ENCODE peak calls at places on chromosomes 3 and 15, in seven cellular contexts. K is astrocyte of the spinal cord; D is activated CD8-positive, alpha-beta memory T cell treated with anti-CD3 and anti-CD28 coated beads for 48 hours; C is ovary; B is COLO829; I is GM13976; H is NCI-H1092 treated with DMSO at 0.1 percent for 48 hours. Y is an unnamed sample.
A peak's percentile ranks its signal among the peaks of the same experiment; 100 is the strongest.

GRCh38 chr3:78741066-78741645 is 1026.6 kb downstream of the ROBO1 start:
- DNase-seq in D (no peak), K (no peak), C (no peak), B (no peak), I (no peak), H (no peak), Y (no peak)

GRCh38 chr15:64105113-64105704 is 9.4 kb downstream of the SNX1 start:
- DNase-seq in C (peak; percentile 64), B (no peak), K (no peak), I (no peak), D (no peak), H (no peak), Y (no peak)

GRCh38 chr15:64634576-64635485 is 140.6 kb downstream of the RBPMS2 start:
- DNase-seq in I (no peak), C (no peak), K (peak; percentile 67), B (no peak), D (no peak), H (peak; percentile 39), Y (no peak)

GRCh38 chr15:41417418-41417811 is 520 bp downstream of the RTF1 start:
- DNase-seq in H (no peak), K (peak; percentile 18), B (no peak), C (no peak), D (no peak), I (no peak), Y (no peak)

GRCh38 chr3:129625071-129625874 is 18.8 kb upstream of the PLXND1 start:
- DNase-seq in H (no peak), K (no peak), I (peak; percentile 32), C (peak; percentile 22), B (no peak), D (no peak), Y (no peak)

GRCh38 chr3:141642215-141642614 is 95.9 kb upstream of the RNF7 start:
- DNase-seq in K (no peak), H (no peak), D (no peak), C (no peak), B (no peak), I (no peak), Y (no peak)

GRCh38 chr3:43210049-43211027 is 76.0 kb upstream of the SNRK start:
- DNase-seq in B (no peak), D (no peak), I (no peak), C (no peak), H (no peak), K (no peak), Y (no peak)

GRCh38 chr3:101017048-101017447 is 23.8 kb upstream of the ABI3BP start:
- DNase-seq in H (no peak), B (peak; percentile 83), K (peak; percentile 29), D (no peak), I (no peak), C (no peak), Y (no peak)

GRCh38 chr3:63556401-63556800 is 96.1 kb upstream of the SNTN start:
- DNase-seq in H (no peak), I (no peak), B (no peak), C (no peak), K (no peak), D (no peak), Y (no peak)

GRCh38 chr3:191255156-191255555 is 56.1 kb downstream of the OSTN start:
- DNase-seq in I (no peak), C (no peak), B (no peak), D (no peak), H (no peak), K (no peak), Y (no peak)

GRCh38 chr3:106943071-106943470 is 434.2 kb upstream of the CCDC54 start:
- DNase-seq in I (no peak), C (no peak), D (no peak), H (no peak), K (no peak), B (no peak), Y (no peak)

GRCh38 chr3:151923901-151924300 is 50.5 kb downstream of the SUCNR1 start:
- DNase-seq in B (peak; percentile 52), H (no peak), I (no peak), D (no peak), K (peak; percentile 27), C (no peak), Y (no peak)

GRCh38 chr3:38374221-38374620 is 27.6 kb downstream of the XYLB start:
- DNase-seq in K (no peak), I (no peak), C (no peak), H (no peak), B (no peak), D (peak; percentile 36), Y (no peak)

GRCh38 chr3:63538912-63539311 is 113.6 kb upstream of the SNTN start:
- DNase-seq in H (no peak), B (no peak), I (no peak), K (no peak), C (no peak), D (no peak), Y (no peak)

GRCh38 chr3:136802481-136802996 is 16.4 kb upstream of the SLC35G2 start:
- DNase-seq in H (no peak), B (peak; percentile 94), C (no peak), D (no peak), I (no peak), K (peak; percentile 42), Y (no peak)

GRCh38 chr3:194395201-194395600 is 3.9 kb downstream of the GP5 start:
- DNase-seq in B (peak; percentile 70), I (peak; percentile 4), K (no peak), D (no peak), H (peak; percentile 34), C (no peak), Y (no peak)

GRCh38 chr15:69712999-69713398 is 260.4 kb downstream of the RPLP1 start:
- DNase-seq in C (no peak), K (no peak), D (no peak), I (no peak), H (no peak), B (no peak), Y (no peak)

GRCh38 chr3:63521657-63522056 is 130.8 kb upstream of the SNTN start:
- DNase-seq in B (no peak), K (no peak), C (no peak), I (no peak), D (no peak), H (no peak), Y (no peak)

GRCh38 chr3:98770261-98771039 is 7.3 kb downstream of the ST3GAL6 start:
- DNase-seq in C (no peak), D (no peak), K (no peak), I (no peak), B (no peak), H (no peak), Y (no peak)

GRCh38 chr15:22919171-22919570 is 61.0 kb downstream of the CYFIP1 start:
- DNase-seq in B (no peak), D (no peak), I (no peak), H (no peak), K (no peak), C (no peak), Y (no peak)

GRCh38 chr3:57128863-57129602 is 36.1 kb downstream of the IL17RD start:
- DNase-seq in K (peak; percentile 32), H (no peak), C (no peak), B (no peak), I (no peak), D (no peak), Y (no peak)

Y was measured in germinal center.